ENCODE peak calls at places on chromosomes 3 and 15, in seven cellular contexts. V is NCI-H460; H is DMS153; X is activated CD8-positive, alpha-beta memory T cell treated with anti-CD3 and anti-CD28 coated beads, Interleukin-2, amount 50 U/mL, for 4 hours; C is ELF-1; Q is stimulated activated CD8-positive, alpha-beta memory T cell treated with anti-CD3 and anti-CD28 coated beads, Interleukin-4, amount 100 ng/mL, for 1 hour; D is GM23338. F is an unnamed sample.
A peak's percentile ranks its signal among the peaks of the same experiment; 100 is the strongest.

GRCh38 chr3:37272743-37273142 is 98.4 kb upstream of the LRRFIP2 start:
- DNase-seq in V (no peak), H (no peak), X (no peak), C (no peak), Q (no peak), D (no peak), F (no peak)

GRCh38 chr15:41621200-41622193 is 38.7 kb upstream of the MGA start:
- DNase-seq in V (peak; percentile 61), H (peak; percentile 63), X (peak; percentile 83), C (peak; percentile 90), Q (peak; percentile 42), D (peak; percentile 92), F (peak; percentile 71)

GRCh38 chr3:131796558-131796957 is 238.3 kb downstream of the CPNE4 start:
- DNase-seq in V (no peak), H (no peak), X (no peak), C (no peak), Q (no peak), D (peak; percentile 40), F (no peak)

GRCh38 chr3:187636528-187636927 is 33.7 kb downstream of the SST start:
- DNase-seq in V (no peak), H (no peak), X (no peak), C (no peak), Q (no peak), D (no peak), F (no peak)

GRCh38 chr3:14503706-14504065 is 36.5 kb downstream of the GRIP2 start:
- DNase-seq in V (no peak), H (no peak), X (no peak), C (no peak), Q (no peak), D (no peak), F (no peak)

GRCh38 chr3:188133219-188133618 is 20.7 kb upstream of the LPP start:
- DNase-seq in V (no peak), H (no peak), X (no peak), C (no peak), Q (no peak), D (no peak), F (no peak)

GRCh38 chr3:174436367-174436766 is 422.8 kb upstream of the NAALADL2 start:
- DNase-seq in V (no peak), H (no peak), X (no peak), C (peak; percentile 6), Q (no peak), D (no peak), F (no peak)

GRCh38 chr3:133742351-133743091 is 3.7 kb upstream of the TF start:
- DNase-seq in V (peak; percentile 17), H (no peak), X (no peak), C (no peak), Q (no peak), D (no peak), F (peak; percentile 53)

GRCh38 chr3:188262913-188263683 is 109.1 kb downstream of the LPP start:
- DNase-seq in V (peak; percentile 78), H (peak; percentile 64), X (no peak), C (no peak), Q (no peak), D (no peak), F (peak; percentile 95)

GRCh38 chr3:56119575-56120349 is 348.5 kb downstream of the ERC2 start:
- DNase-seq in V (no peak), H (no peak), X (no peak), C (no peak), Q (no peak), D (no peak), F (no peak)

F was measured in foreskin melanocyte.